ENCODE peak calls at places on chromosome 22, in seven cellular contexts. I is GM12878, U is GM12891, F is K562, Z is H1, J is HepG2, S is SK-N-SH. R is an unnamed sample.
A peak's percentile ranks its signal among the peaks of the same experiment; 100 is the strongest.

GRCh38 chr22:31952459-31952858 is 8.1 kb downstream of the YWHAH start:
- DNase-seq in I (no peak), U (no peak), F (no peak), Z (no peak), J (no peak), S (no peak), R (no peak)

GRCh38 chr22:33126881-33127280 is 68.7 kb upstream of the SYN3 start:
- DNase-seq in I (no peak), U (no peak), F (no peak), Z (peak; percentile 13), J (peak; percentile 39), S (peak; percentile 52), R (no peak)

GRCh38 chr22:48343461-48343860 is 1484.2 kb downstream of the BRD1 start:
- DNase-seq in I (no peak), U (no peak), F (no peak), Z (no peak), J (no peak), S (no peak), R (no peak)

GRCh38 chr22:44144046-44144569 is 36.6 kb upstream of the PARVG start:
- DNase-seq in I (no peak), U (no peak), F (no peak), Z (no peak), J (no peak), S (no peak), R (no peak)

GRCh38 chr22:24067587-24068376 is 56.7 kb downstream of the CABIN1 start:
- DNase-seq in I (no peak), U (no peak), F (no peak), Z (no peak), J (no peak), S (no peak), R (no peak)

GRCh38 chr22:32444068-32444467 is 20.2 kb downstream of the BPIFC start:
- DNase-seq in I (no peak), U (peak; percentile 19), F (peak; percentile 16), Z (no peak), J (peak; percentile 37), S (peak; percentile 17), R (no peak)

GRCh38 chr22:28139993-28140392 is 220.9 kb upstream of the PITPNB start:
- DNase-seq in I (no peak), U (no peak), F (no peak), Z (no peak), J (no peak), S (no peak), R (no peak)

GRCh38 chr22:38165929-38166593 is 15.6 kb downstream of the PLA2G6 start:
- DNase-seq in I (no peak), U (no peak), F (no peak), Z (no peak), J (no peak), S (no peak), R (no peak)

GRCh38 chr22:37999236-37999635 is 14.9 kb upstream of the SOX10 start:
- DNase-seq in I (no peak), U (no peak), F (no peak), Z (no peak), J (no peak), S (no peak), R (no peak)

GRCh38 chr22:48338793-48339705 is 1488.6 kb downstream of the BRD1 start:
- DNase-seq in I (no peak), U (no peak), F (no peak), Z (no peak), J (no peak), S (no peak), R (no peak)

GRCh38 chr22:40408718-40409612 is 38.6 kb downstream of the SGSM3 start:
- DNase-seq in I (no peak), U (no peak), F (no peak), Z (no peak), J (no peak), S (no peak), R (no peak)

GRCh38 chr22:49574205-49574604 is 253.5 kb downstream of the BRD1 start:
- DNase-seq in I (no peak), U (no peak), F (no peak), Z (no peak), J (no peak), S (peak; percentile 9), R (no peak)

GRCh38 chr22:44312766-44313165 is at the start of gene SHISAL1:
- DNase-seq in I (no peak), U (no peak), F (no peak), Z (no peak), J (no peak), S (no peak), R (no peak)

GRCh38 chr22:42602470-42602869 is 12.2 kb downstream of the POLDIP3 start:
- DNase-seq in I (no peak), U (no peak), F (no peak), Z (no peak), J (no peak), S (no peak), R (no peak)

GRCh38 chr22:26992556-26992955 is 335.2 kb downstream of the MIAT start:
- DNase-seq in I (no peak), U (no peak), F (no peak), Z (no peak), J (no peak), S (no peak), R (no peak)

GRCh38 chr22:20610243-20610686 is 102.9 kb downstream of the MED15 start:
- DNase-seq in I (no peak), U (no peak), F (no peak), Z (no peak), J (no peak), S (no peak), R (peak; percentile 6)

GRCh38 chr22:21444701-21445436 is 22.3 kb upstream of the TMEM191C start:
- DNase-seq in I (no peak), U (no peak), F (no peak), Z (no peak), J (no peak), S (no peak), R (no peak)

GRCh38 chr22:24583221-24583971 is 9.5 kb downstream of the LRRC75B start:
- DNase-seq in I (no peak), U (no peak), F (no peak), Z (no peak), J (peak; percentile 76), S (peak; percentile 84), R (no peak)

GRCh38 chr22:49801391-49802060 is 26.1 kb downstream of the BRD1 start:
- DNase-seq in I (no peak), U (no peak), F (no peak), Z (no peak), J (no peak), S (no peak), R (no peak)

GRCh38 chr22:42288791-42289190 is 18.3 kb upstream of the TCF20 start:
- DNase-seq in I (no peak), U (no peak), F (no peak), Z (no peak), J (no peak), S (no peak), R (no peak)

DNA sequence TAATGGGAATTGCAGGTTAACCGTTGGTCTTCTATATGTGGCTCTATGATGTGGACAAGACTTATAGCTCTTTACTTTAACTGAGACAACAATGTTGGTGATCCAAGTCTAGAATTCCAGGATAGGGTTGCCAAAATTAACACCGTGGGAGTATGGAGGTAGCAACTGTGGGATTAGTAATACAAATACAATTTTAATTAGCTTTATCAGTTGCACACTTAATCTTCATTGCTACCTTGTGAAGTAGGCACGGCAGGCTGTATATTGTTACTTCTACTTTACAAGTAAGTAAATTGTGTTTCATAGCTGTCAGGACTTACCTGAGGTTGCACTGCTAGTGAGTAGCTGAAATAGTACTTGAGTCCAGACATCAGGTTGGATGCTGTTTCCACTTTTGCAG is 21.0 kb downstream of the MTMR3 start:
- DNase-seq in I (no peak), U (no peak), F (no peak), Z (no peak), J (no peak), S (no peak), R (no peak)
- TF ChIP-seq TAF1 in I (no peak), U (no peak), F (no peak), Z (no peak), J (no peak), S (no peak), R (no peak)

GRCh38 chr22:25759825-25760231 is 17.8 kb downstream of the MYO18B start:
- DNase-seq in I (no peak), U (no peak), F (no peak), Z (no peak), J (peak; percentile 83), S (no peak), R (no peak)
- TF ChIP-seq TAF1 in I (no peak), U (no peak), F (no peak), Z (no peak), J (no peak), S (no peak), R (no peak)

GRCh38 chr22:36419177-36419911 is 31.6 kb upstream of the MYH9 start:
- DNase-seq in I (no peak), U (no peak), F (peak; percentile 55), Z (no peak), J (peak; percentile 100), S (no peak), R (no peak)
- TF ChIP-seq TAF1 in I (no peak), U (no peak), F (peak; percentile 31), Z (no peak), J (peak; percentile 51), S (no peak), R (no peak)

GRCh38 chr22:46754110-46754799 is 8.2 kb upstream of the TBC1D22A start:
- DNase-seq in I (no peak), U (no peak), F (peak; percentile 65), Z (no peak), J (peak; percentile 92), S (peak; percentile 68), R (no peak)
- TF ChIP-seq TAF1 in I (no peak), U (no peak), F (peak; percentile 34), Z (no peak), J (peak; percentile 82), S (no peak), R (no peak)

DNA sequence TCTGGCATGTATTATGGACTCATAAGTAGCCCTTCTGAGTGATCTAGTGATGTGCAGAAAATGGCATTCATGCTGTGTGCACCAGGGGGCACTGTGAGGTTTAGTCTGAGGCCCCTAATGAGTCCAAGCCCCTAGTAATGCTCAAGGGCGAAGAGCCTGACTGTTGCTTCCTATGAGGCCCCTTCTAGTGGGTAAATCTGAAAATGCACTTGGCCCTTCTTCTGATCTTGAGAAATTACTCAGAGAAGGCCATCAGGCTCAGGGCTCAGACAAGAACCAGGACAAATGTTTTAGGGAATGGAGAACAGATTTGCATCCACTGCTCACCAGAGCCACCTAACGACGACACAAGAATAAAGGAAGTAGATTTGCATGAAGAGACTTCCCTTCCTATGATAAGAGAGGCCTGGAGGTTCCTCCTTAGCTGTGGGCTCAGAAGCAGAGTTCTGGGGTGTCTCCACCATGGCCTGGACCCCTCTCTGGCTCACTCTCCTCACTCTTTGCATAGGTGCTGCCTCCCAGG is 75.8 kb downstream of the GGTLC2 start:
- DNase-seq in I (peak; percentile 57), U (no peak), F (peak; percentile 93), Z (no peak), J (peak; percentile 32), S (peak; percentile 38), R (peak; percentile 33)
- TF ChIP-seq TAF1 in I (no peak), U (no peak), F (no peak), Z (no peak), J (no peak), S (no peak), R (no peak)